ENCODE peak calls at places on chromosomes 3 and 15, in four cellular contexts. One of them, this sample, is unnamed.

GRCh38 chr3:134751831-134752230 is 43.2 kb upstream of the EPHB1 start:
- DNase-seq in HepG2: no peak
- DNase-seq in H1: no peak
- DNase-seq in GM12878: no peak
- DNase-seq in this sample: no peak

GRCh38 chr3:5543047-5543446 is 355.5 kb downstream of the EDEM1 start:
- DNase-seq in HepG2: no peak
- DNase-seq in H1: no peak
- DNase-seq in GM12878: no peak
- DNase-seq in this sample: no peak

GRCh38 chr3:172595648-172596393 is 72.6 kb upstream of the TNFSF10 start:
- DNase-seq in H1: no peak
- DNase-seq in GM12878: peak; percentile 60
- DNase-seq in HepG2: peak; percentile 63
- DNase-seq in this sample: no peak

GRCh38 chr15:92068121-92068520 is 214.6 kb downstream of the SLCO3A1 start:
- DNase-seq in HepG2: no peak
- DNase-seq in GM12878: peak; percentile 55
- DNase-seq in H1: no peak
- DNase-seq in this sample: no peak

GRCh38 chr15:50906954-50907865 is 1.3 kb upstream of the AP4E1 start:
- DNase-seq in HepG2: peak; percentile 73
- DNase-seq in H1: no peak
- DNase-seq in GM12878: peak; percentile 86
- DNase-seq in this sample: peak; percentile 15

GRCh38 chr3:72350761-72351505 is 497.3 kb downstream of the SHQ1 start:
- DNase-seq in HepG2: no peak
- DNase-seq in GM12878: no peak
- DNase-seq in H1: no peak
- DNase-seq in this sample: no peak

GRCh38 chr15:23855260-23855659 is 168.2 kb upstream of the NDN start:
- DNase-seq in H1: no peak
- DNase-seq in GM12878: no peak
- DNase-seq in HepG2: no peak
- DNase-seq in this sample: no peak

GRCh38 chr3:171915275-171915674 is 72.1 kb downstream of the TMEM212 start:
- DNase-seq in H1: no peak
- DNase-seq in HepG2: no peak
- DNase-seq in GM12878: no peak
- DNase-seq in this sample: no peak

GRCh38 chr3:131163-131889 is 65.2 kb upstream of the CHL1 start:
- DNase-seq in H1: no peak
- DNase-seq in HepG2: no peak
- DNase-seq in GM12878: no peak
- DNase-seq in this sample: no peak

GRCh38 chr3:177290633-177291032 is 93.4 kb upstream of the TBL1XR1 start:
- DNase-seq in HepG2: no peak
- DNase-seq in H1: no peak
- DNase-seq in GM12878: no peak
- DNase-seq in this sample: no peak

GRCh38 chr3:47315069-47315647 is 32.4 kb downstream of the KLHL18 start:
- DNase-seq in H1: no peak
- DNase-seq in GM12878: no peak
- DNase-seq in HepG2: no peak
- DNase-seq in this sample: no peak

GRCh38 chr3:149585401-149585726 is 72.5 kb downstream of the WWTR1 start:
- DNase-seq in GM12878: peak; percentile 90
- DNase-seq in HepG2: no peak
- DNase-seq in H1: no peak
- DNase-seq in this sample: no peak

GRCh38 chr15:68710536-68710935 is 110.2 kb downstream of the ANP32A start:
- DNase-seq in HepG2: no peak
- DNase-seq in GM12878: no peak
- DNase-seq in H1: no peak
- DNase-seq in this sample: no peak

GRCh38 chr15:68706256-68706655 is 114.4 kb downstream of the ANP32A start:
- DNase-seq in HepG2: no peak
- DNase-seq in H1: no peak
- DNase-seq in GM12878: no peak
- DNase-seq in this sample: no peak

GRCh38 chr15:68712886-68713285 is 107.8 kb downstream of the ANP32A start:
- DNase-seq in GM12878: no peak
- DNase-seq in H1: no peak
- DNase-seq in HepG2: no peak
- DNase-seq in this sample: no peak

GRCh38 chr15:68711406-68711805 is 109.3 kb downstream of the ANP32A start:
- DNase-seq in H1: no peak
- DNase-seq in GM12878: no peak
- DNase-seq in HepG2: no peak
- DNase-seq in this sample: no peak

GRCh38 chr15:68709826-68710225 is 110.9 kb downstream of the ANP32A start:
- DNase-seq in HepG2: no peak
- DNase-seq in GM12878: no peak
- DNase-seq in H1: no peak
- DNase-seq in this sample: no peak
- TF ChIP-seq RAD21 in HepG2: no peak
- TF ChIP-seq RAD21 in GM12878: no peak
- TF ChIP-seq RAD21 in H1: no peak
- TF ChIP-seq RAD21 in this sample: no peak

GRCh38 chr3:117624424-117624823 is 914.8 kb downstream of the TUSC7 start:
- DNase-seq in GM12878: no peak
- DNase-seq in H1: no peak
- DNase-seq in HepG2: no peak
- DNase-seq in this sample: no peak

GRCh38 chr3:117616213-117616612 is 906.6 kb downstream of the TUSC7 start:
- DNase-seq in GM12878: no peak
- DNase-seq in HepG2: no peak
- DNase-seq in H1: no peak
- DNase-seq in this sample: no peak

GRCh38 chr3:117622130-117622841 is 912.7 kb downstream of the TUSC7 start:
- DNase-seq in GM12878: no peak
- DNase-seq in HepG2: no peak
- DNase-seq in H1: no peak
- DNase-seq in this sample: no peak

GRCh38 chr3:117618462-117618861 is 908.9 kb downstream of the TUSC7 start:
- DNase-seq in HepG2: no peak
- DNase-seq in GM12878: no peak
- DNase-seq in H1: no peak
- DNase-seq in this sample: no peak

GRCh38 chr3:117619805-117620204 is 910.2 kb downstream of the TUSC7 start:
- DNase-seq in H1: no peak
- DNase-seq in HepG2: no peak
- DNase-seq in GM12878: no peak
- DNase-seq in this sample: no peak
- TF ChIP-seq TCF12 in H1: no peak
- TF ChIP-seq TCF12 in HepG2: no peak
- TF ChIP-seq TCF12 in GM12878: no peak
- TF ChIP-seq TCF12 in this sample: no peak

GRCh38 chr3:123800352-123800682 is 83.8 kb downstream of the MYLK start:
- DNase-seq in HepG2: no peak
- DNase-seq in GM12878: no peak
- DNase-seq in H1: no peak
- DNase-seq in this sample: no peak
- TF ChIP-seq MAX in HepG2: no peak
- TF ChIP-seq MAX in GM12878: no peak
- TF ChIP-seq MAX in H1: no peak
- TF ChIP-seq MAX in this sample: no peak

GRCh38 chr3:153289334-153289808 is 127.3 kb downstream of the RAP2B start:
- DNase-seq in GM12878: no peak
- DNase-seq in HepG2: no peak
- DNase-seq in H1: no peak
- DNase-seq in this sample: no peak
- TF ChIP-seq RAD21 in GM12878: no peak
- TF ChIP-seq RAD21 in HepG2: no peak
- TF ChIP-seq RAD21 in H1: no peak
- TF ChIP-seq RAD21 in this sample: no peak

GRCh38 chr15:96381463-96381862 is 51.0 kb downstream of the NR2F2 start:
- DNase-seq in GM12878: no peak
- DNase-seq in H1: no peak
- DNase-seq in HepG2: no peak
- DNase-seq in this sample: no peak
- TF ChIP-seq TCF12 in GM12878: no peak
- TF ChIP-seq TCF12 in H1: no peak
- TF ChIP-seq TCF12 in HepG2: no peak
- TF ChIP-seq TCF12 in this sample: no peak

This sample was measured in SK-N-SH.